ENCODE peak calls at places on chromosome 10, in four cellular contexts. One of them, this sample, is unnamed.

GRCh38 chr10:130021373-130021950 is 57.4 kb upstream of the EBF3 start:
- DNase-seq in K562: no peak
- DNase-seq in SK-N-SH: no peak
- DNase-seq in HepG2: no peak
- DNase-seq in this sample: peak

GRCh38 chr10:18650618-18651017 is 769 bp downstream of the NSUN6 start:
- DNase-seq in HepG2: no peak
- DNase-seq in SK-N-SH: no peak
- DNase-seq in K562: peak
- DNase-seq in this sample: no peak

GRCh38 chr10:4691776-4692175 is 134.2 kb upstream of the AKR1E2 start:
- DNase-seq in HepG2: no peak
- DNase-seq in SK-N-SH: no peak
- DNase-seq in K562: no peak
- DNase-seq in this sample: no peak

GRCh38 chr10:77274046-77274795 is 363.4 kb downstream of the KCNMA1 start:
- DNase-seq in K562: no peak
- DNase-seq in SK-N-SH: no peak
- DNase-seq in HepG2: no peak
- DNase-seq in this sample: no peak

GRCh38 chr10:67127441-67127840 is 201.6 kb downstream of the LRRTM3 start:
- DNase-seq in K562: no peak
- DNase-seq in HepG2: no peak
- DNase-seq in SK-N-SH: no peak
- DNase-seq in this sample: no peak

GRCh38 chr10:32298066-32298812 is 48.7 kb downstream of the EPC1 start:
- DNase-seq in K562: no peak
- DNase-seq in HepG2: peak
- DNase-seq in SK-N-SH: no peak
- DNase-seq in this sample: no peak

GRCh38 chr10:59622320-59622901 is 87.2 kb downstream of the SLC16A9 start:
- DNase-seq in HepG2: peak
- DNase-seq in K562: peak
- DNase-seq in SK-N-SH: peak
- DNase-seq in this sample: peak

GRCh38 chr10:35726850-35727249 is 84.8 kb upstream of the FZD8 start:
- DNase-seq in HepG2: no peak
- DNase-seq in K562: no peak
- DNase-seq in SK-N-SH: no peak
- DNase-seq in this sample: no peak

GRCh38 chr10:131079314-131079713 is 232.2 kb downstream of the TCERG1L start:
- DNase-seq in SK-N-SH: no peak
- DNase-seq in HepG2: no peak
- DNase-seq in K562: no peak
- DNase-seq in this sample: no peak

GRCh38 chr10:84308481-84309304 is 19.7 kb upstream of the CCSER2 start:
- DNase-seq in HepG2: no peak
- DNase-seq in K562: peak
- DNase-seq in SK-N-SH: peak
- DNase-seq in this sample: peak

GRCh38 chr10:100847440-100847839 is 65.3 kb upstream of the SLF2 start:
- DNase-seq in HepG2: no peak
- DNase-seq in SK-N-SH: no peak
- DNase-seq in K562: peak
- DNase-seq in this sample: no peak

GRCh38 chr10:35613597-35614226 is 8.6 kb downstream of the GJD4 start:
- DNase-seq in SK-N-SH: no peak
- DNase-seq in K562: peak
- DNase-seq in HepG2: peak
- DNase-seq in this sample: no peak

GRCh38 chr10:119305860-119306513 is 98.6 kb downstream of the GRK5 start:
- DNase-seq in SK-N-SH: no peak
- DNase-seq in K562: peak
- DNase-seq in HepG2: no peak
- DNase-seq in this sample: peak

GRCh38 chr10:130656187-130656575 is 520.0 kb downstream of the GLRX3 start:
- DNase-seq in SK-N-SH: no peak
- DNase-seq in K562: no peak
- DNase-seq in HepG2: no peak
- DNase-seq in this sample: no peak

GRCh38 chr10:76036410-76036940 is 605.1 kb downstream of the LRMDA start:
- DNase-seq in K562: peak
- DNase-seq in HepG2: no peak
- DNase-seq in SK-N-SH: peak
- DNase-seq in this sample: peak

DNA sequence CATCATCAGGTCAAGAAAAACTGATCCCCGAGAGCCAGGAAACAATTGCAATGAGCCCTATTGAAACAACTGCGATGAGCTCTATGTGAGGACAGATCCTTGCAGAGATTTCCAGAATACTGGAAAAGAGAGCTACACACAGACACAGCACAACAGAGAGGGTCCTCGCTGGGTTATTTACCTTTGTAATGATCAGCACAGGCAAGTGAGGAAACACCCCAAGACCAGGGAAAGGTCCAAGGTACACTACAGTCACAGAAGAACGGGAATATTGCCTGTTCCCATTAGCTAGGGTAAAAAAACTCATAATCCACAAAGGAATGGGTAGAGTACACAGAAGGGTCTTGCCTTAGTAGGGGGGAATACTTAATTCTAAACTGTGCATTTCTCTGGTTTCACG is 152.7 kb downstream of the ZNF438 start:
- DNase-seq in K562: no peak
- DNase-seq in HepG2: no peak
- DNase-seq in SK-N-SH: no peak
- DNase-seq in this sample: no peak
- TF ChIP-seq GABPA in K562: no peak
- TF ChIP-seq GABPA in HepG2: no peak
- TF ChIP-seq GABPA in SK-N-SH: no peak
- TF ChIP-seq GABPA in this sample: no peak

GRCh38 chr10:29141761-29142160 is 147.1 kb upstream of the LYZL1 start:
- DNase-seq in SK-N-SH: peak
- DNase-seq in K562: no peak
- DNase-seq in HepG2: no peak
- DNase-seq in this sample: no peak
- TF ChIP-seq GABPA in SK-N-SH: no peak
- TF ChIP-seq GABPA in K562: no peak
- TF ChIP-seq GABPA in HepG2: no peak
- TF ChIP-seq GABPA in this sample: no peak

GRCh38 chr10:62451606-62451965 is 77.4 kb downstream of the ZNF365 start:
- DNase-seq in SK-N-SH: no peak
- DNase-seq in K562: no peak
- DNase-seq in HepG2: no peak
- DNase-seq in this sample: no peak
- TF ChIP-seq GABPA in SK-N-SH: no peak
- TF ChIP-seq GABPA in K562: no peak
- TF ChIP-seq GABPA in HepG2: no peak
- TF ChIP-seq GABPA in this sample: no peak

GRCh38 chr10:132532784-132533560 is 4.6 kb upstream of the INPP5A start:
- DNase-seq in K562: no peak
- DNase-seq in SK-N-SH: no peak
- DNase-seq in HepG2: no peak
- DNase-seq in this sample: no peak
- TF ChIP-seq GABPA in K562: no peak
- TF ChIP-seq GABPA in SK-N-SH: no peak
- TF ChIP-seq GABPA in HepG2: no peak
- TF ChIP-seq GABPA in this sample: no peak

DNA sequence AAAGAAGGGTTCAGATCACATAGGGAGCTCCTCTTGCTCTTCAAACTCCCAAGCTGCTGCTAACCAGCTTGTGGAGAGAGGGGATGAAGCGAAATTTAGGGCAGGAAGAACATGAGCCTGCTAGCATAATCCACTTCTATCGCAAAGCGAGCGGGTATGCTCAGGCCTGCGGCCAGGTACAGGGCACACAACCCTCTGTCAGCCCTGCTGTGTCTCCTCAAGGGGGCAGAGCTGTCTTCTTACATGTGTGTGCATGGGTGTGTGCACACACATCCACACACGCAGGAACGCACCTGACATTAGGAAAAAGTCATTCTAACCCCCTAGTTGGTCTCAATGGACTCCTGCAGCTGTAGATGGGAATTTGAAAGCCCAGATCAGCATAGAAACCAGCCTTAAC is 80.2 kb downstream of the PPP1R3C start:
- DNase-seq in HepG2: no peak
- DNase-seq in K562: no peak
- DNase-seq in SK-N-SH: no peak
- DNase-seq in this sample: no peak
- TF ChIP-seq GABPA in HepG2: no peak
- TF ChIP-seq GABPA in K562: no peak
- TF ChIP-seq GABPA in SK-N-SH: no peak
- TF ChIP-seq GABPA in this sample: no peak

DNA sequence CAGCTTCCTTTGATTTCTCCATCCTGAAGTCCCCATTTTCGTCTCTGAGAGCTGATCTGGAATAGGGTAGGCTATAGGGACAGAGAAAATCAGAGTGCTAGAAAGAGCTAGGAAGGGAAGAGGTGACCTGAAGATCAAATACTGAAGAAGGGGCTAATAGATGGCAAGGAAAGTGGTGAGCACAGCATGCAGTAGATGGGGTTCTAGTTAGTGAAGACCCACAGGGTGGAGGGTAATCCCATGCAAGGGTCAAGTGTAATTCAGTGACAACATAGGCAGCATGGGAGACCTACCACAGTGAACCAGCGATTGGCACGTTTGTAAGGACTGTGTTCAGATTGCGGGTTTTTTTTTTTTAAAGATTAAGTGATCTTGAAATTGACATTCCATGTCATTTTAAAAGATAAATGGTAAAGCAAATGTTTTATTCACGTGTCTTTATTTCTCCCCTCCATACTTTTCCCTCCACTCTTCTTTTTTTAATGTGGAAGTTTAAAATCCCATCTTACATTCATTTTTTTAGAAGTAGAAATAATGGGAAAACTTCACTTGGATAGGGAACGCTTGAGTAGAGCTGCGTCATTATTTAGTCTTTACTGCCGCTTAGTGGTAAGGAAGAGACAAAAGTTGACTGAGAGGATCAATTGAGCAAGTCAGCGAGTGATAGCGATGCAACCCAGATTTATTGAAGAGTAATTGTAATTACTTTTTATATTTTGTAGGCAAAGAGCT is 21.0 kb upstream of the ABI1 start:
- DNase-seq in HepG2: peak
- DNase-seq in K562: peak
- DNase-seq in SK-N-SH: peak
- DNase-seq in this sample: no peak
- TF ChIP-seq GABPA in HepG2: no peak
- TF ChIP-seq GABPA in K562: no peak
- TF ChIP-seq GABPA in SK-N-SH: no peak
- TF ChIP-seq GABPA in this sample: no peak

DNA sequence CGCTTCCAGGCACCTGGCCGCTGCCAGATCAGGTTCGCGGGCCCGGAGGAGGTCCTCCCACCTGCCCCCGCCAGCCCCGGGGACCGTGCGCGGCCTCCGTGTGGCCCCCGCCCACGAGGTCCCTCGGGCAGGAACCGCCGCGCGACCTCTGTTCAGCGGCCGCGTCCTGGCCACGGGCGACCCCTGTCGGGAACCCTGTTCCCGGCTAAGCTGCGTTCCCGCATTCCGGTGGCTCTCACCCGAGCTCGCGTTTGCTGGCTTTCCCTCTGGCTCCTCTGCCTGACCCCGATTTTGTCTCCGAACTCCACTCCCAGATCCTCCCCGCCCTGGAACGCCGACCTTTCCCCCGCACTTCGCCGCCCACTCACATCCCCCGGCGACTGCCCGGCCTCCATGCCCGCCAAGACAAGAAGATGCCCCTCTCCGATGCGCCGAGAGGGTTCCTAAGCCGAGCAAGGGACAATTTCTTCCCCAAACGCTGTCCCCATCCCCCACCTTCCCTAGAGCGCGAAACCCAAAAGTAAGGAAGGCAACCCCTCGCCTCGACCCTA is 2.3 kb downstream of the SFMBT2 start:
- DNase-seq in SK-N-SH: peak
- DNase-seq in K562: peak
- DNase-seq in HepG2: no peak
- DNase-seq in this sample: no peak
- TF ChIP-seq GABPA in SK-N-SH: no peak
- TF ChIP-seq GABPA in K562: no peak
- TF ChIP-seq GABPA in HepG2: no peak
- TF ChIP-seq GABPA in this sample: no peak

GRCh38 chr10:46019541-46020343 is 10.7 kb downstream of the NCOA4 start:
- DNase-seq in K562: no peak
- DNase-seq in HepG2: peak
- DNase-seq in SK-N-SH: no peak
- DNase-seq in this sample: peak
- TF ChIP-seq GABPA in K562: no peak
- TF ChIP-seq GABPA in HepG2: no peak
- TF ChIP-seq GABPA in SK-N-SH: no peak
- TF ChIP-seq GABPA in this sample: no peak

GRCh38 chr10:90417466-90418210 is 440.2 kb downstream of the HTR7 start:
- DNase-seq in K562: no peak
- DNase-seq in HepG2: no peak
- DNase-seq in SK-N-SH: no peak
- DNase-seq in this sample: no peak
- TF ChIP-seq GABPA in K562: no peak
- TF ChIP-seq GABPA in HepG2: no peak
- TF ChIP-seq GABPA in SK-N-SH: no peak
- TF ChIP-seq GABPA in this sample: no peak

This sample was measured in HL-60.